ENCODE peak calls at places on chromosomes 2 and 18, in five cellular contexts. T, Y, I, U and K are unnamed samples.

GRCh38 chr2:219871396-219871795 is 244.0 kb downstream of the SLC4A3 start:
- DNase-seq in I (no peak), U (no peak), T (no peak), Y (no peak), K (no peak)

GRCh38 chr2:112973156-112973555 is 4.7 kb upstream of the IL36G start:
- DNase-seq in T (no peak), I (no peak), Y (no peak), U (no peak), K (no peak)

GRCh38 chr18:74040459-74041332 is 106.9 kb downstream of the FBXO15 start:
- DNase-seq in U (peak), I (no peak), T (no peak), Y (peak), K (peak)

GRCh38 chr2:232211743-232212686 is 166.5 kb upstream of the ALPP start:
- DNase-seq in U (no peak), Y (no peak), T (no peak), I (peak), K (peak)

GRCh38 chr2:179532890-179533289 is 268.3 kb upstream of the SESTD1 start:
- DNase-seq in Y (no peak), T (no peak), U (no peak), I (no peak), K (no peak)

GRCh38 chr2:230811508-230811907 is 53.2 kb upstream of the ITM2C start:
- DNase-seq in T (no peak), U (no peak), I (no peak), Y (no peak), K (no peak)

GRCh38 chr2:186995092-186995491 is 146.1 kb upstream of the ZSWIM2 start:
- DNase-seq in Y (no peak), I (no peak), U (no peak), T (peak), K (no peak)

GRCh38 chr18:10135302-10135926 is 221.6 kb downstream of the VAPA start:
- DNase-seq in T (no peak), U (no peak), I (no peak), Y (no peak), K (no peak)

GRCh38 chr2:236862526-236862925 is 223.2 kb upstream of the COPS8 start:
- DNase-seq in Y (no peak), I (peak), U (no peak), T (no peak), K (no peak)

GRCh38 chr2:190126758-190127157 is 64.2 kb upstream of the MSTN start:
- DNase-seq in U (no peak), Y (no peak), I (no peak), T (peak), K (no peak)

GRCh38 chr2:128158171-128158570 is 67.2 kb downstream of the UGGT1 start:
- DNase-seq in U (no peak), Y (no peak), T (no peak), I (no peak), K (no peak)